ENCODE peak calls at places on chromosomes 3 and 15, in five cellular contexts. One of them, this sample, is unnamed.

GRCh38 chr15:86489992-86490391 is 410.3 kb downstream of the AGBL1 start:
- DNase-seq in right lobe of liver: no peak
- DNase-seq in Peyer's patch: no peak
- DNase-seq in A549: no peak
- DNase-seq in IMR-90: no peak
- DNase-seq in this sample: no peak

GRCh38 chr3:48984648-48985047 is 5.4 kb upstream of the P4HTM start:
- DNase-seq in right lobe of liver: no peak
- DNase-seq in Peyer's patch: no peak
- DNase-seq in A549: no peak
- DNase-seq in IMR-90: peak; percentile 27
- DNase-seq in this sample: no peak

GRCh38 chr3:4983739-4984510 is 4.7 kb downstream of the BHLHE40 start:
- DNase-seq in right lobe of liver: no peak
- DNase-seq in Peyer's patch: peak; percentile 75
- DNase-seq in A549: no peak
- DNase-seq in IMR-90: peak; percentile 92
- DNase-seq in this sample: no peak

GRCh38 chr3:149581681-149582349 is 76.0 kb downstream of the WWTR1 start:
- DNase-seq in right lobe of liver: no peak
- DNase-seq in Peyer's patch: no peak
- DNase-seq in A549: peak; percentile 83
- DNase-seq in IMR-90: peak; percentile 89
- DNase-seq in this sample: no peak

GRCh38 chr3:196617256-196617655 is 22.2 kb upstream of the NRROS start:
- DNase-seq in right lobe of liver: no peak
- DNase-seq in Peyer's patch: no peak
- DNase-seq in A549: no peak
- DNase-seq in IMR-90: no peak
- DNase-seq in this sample: no peak

GRCh38 chr3:170623524-170623923 is 37.6 kb upstream of the SLC7A14 start:
- DNase-seq in right lobe of liver: no peak
- DNase-seq in Peyer's patch: no peak
- DNase-seq in A549: no peak
- DNase-seq in IMR-90: no peak
- DNase-seq in this sample: no peak

GRCh38 chr15:59424626-59425025 is 13.4 kb upstream of the FAM81A start:
- DNase-seq in right lobe of liver: no peak
- DNase-seq in Peyer's patch: no peak
- DNase-seq in A549: no peak
- DNase-seq in IMR-90: no peak
- DNase-seq in this sample: no peak

GRCh38 chr15:68175527-68175926 is 29.6 kb downstream of the CALML4 start:
- DNase-seq in right lobe of liver: no peak
- DNase-seq in Peyer's patch: no peak
- DNase-seq in A549: no peak
- DNase-seq in IMR-90: no peak
- DNase-seq in this sample: no peak

GRCh38 chr3:134976948-134977347 is 181.9 kb downstream of the EPHB1 start:
- DNase-seq in right lobe of liver: no peak
- DNase-seq in Peyer's patch: no peak
- DNase-seq in A549: no peak
- DNase-seq in IMR-90: no peak
- DNase-seq in this sample: no peak

GRCh38 chr3:124444893-124445292 is 285.4 kb upstream of the UMPS start:
- DNase-seq in right lobe of liver: no peak
- DNase-seq in Peyer's patch: no peak
- DNase-seq in A549: no peak
- DNase-seq in IMR-90: no peak
- DNase-seq in this sample: no peak

GRCh38 chr3:129553171-129553570 is 10.2 kb downstream of the H1-8 start:
- DNase-seq in right lobe of liver: no peak
- DNase-seq in Peyer's patch: no peak
- DNase-seq in A549: no peak
- DNase-seq in IMR-90: no peak
- DNase-seq in this sample: no peak

GRCh38 chr3:191376742-191377141 is 46.4 kb upstream of the UTS2B start:
- DNase-seq in right lobe of liver: no peak
- DNase-seq in Peyer's patch: no peak
- DNase-seq in A549: no peak
- DNase-seq in IMR-90: peak; percentile 81
- DNase-seq in this sample: no peak

GRCh38 chr3:109656225-109656624 is 318.9 kb upstream of the DPPA4 start:
- DNase-seq in right lobe of liver: no peak
- DNase-seq in Peyer's patch: no peak
- DNase-seq in A549: no peak
- DNase-seq in IMR-90: no peak
- DNase-seq in this sample: no peak

GRCh38 chr3:56667973-56668579 is 15.0 kb downstream of the TASOR start:
- DNase-seq in right lobe of liver: no peak
- DNase-seq in Peyer's patch: no peak
- DNase-seq in A549: no peak
- DNase-seq in IMR-90: no peak
- DNase-seq in this sample: no peak

GRCh38 chr3:49718419-49719213 is 868 bp downstream of the AMIGO3 start:
- DNase-seq in right lobe of liver: no peak
- DNase-seq in Peyer's patch: no peak
- DNase-seq in A549: no peak
- DNase-seq in IMR-90: no peak
- DNase-seq in this sample: peak; percentile 41

GRCh38 chr3:4759689-4760312 is 219.4 kb upstream of the BHLHE40 start:
- DNase-seq in right lobe of liver: no peak
- DNase-seq in Peyer's patch: no peak
- DNase-seq in A549: no peak
- DNase-seq in IMR-90: no peak
- DNase-seq in this sample: no peak

GRCh38 chr3:189267981-189268613 is 96.3 kb downstream of the TPRG1 start:
- DNase-seq in right lobe of liver: no peak
- DNase-seq in Peyer's patch: no peak
- DNase-seq in A549: peak; percentile 15
- DNase-seq in IMR-90: no peak
- DNase-seq in this sample: no peak

GRCh38 chr3:23094890-23095462 is 108.2 kb upstream of the UBE2E2 start:
- DNase-seq in right lobe of liver: no peak
- DNase-seq in Peyer's patch: no peak
- DNase-seq in A549: peak; percentile 68
- DNase-seq in IMR-90: peak; percentile 7
- DNase-seq in this sample: no peak

GRCh38 chr3:172856766-172857742 is 106.5 kb downstream of the ECT2 start:
- DNase-seq in right lobe of liver: peak; percentile 70
- DNase-seq in Peyer's patch: no peak
- DNase-seq in A549: no peak
- DNase-seq in IMR-90: no peak
- DNase-seq in this sample: peak; percentile 7

GRCh38 chr15:36595625-36596024 is 16.2 kb downstream of the CDIN1 start:
- DNase-seq in right lobe of liver: no peak
- DNase-seq in Peyer's patch: no peak
- DNase-seq in A549: no peak
- DNase-seq in IMR-90: no peak
- DNase-seq in this sample: no peak

GRCh38 chr3:152941825-152942224 is 106.9 kb downstream of the P2RY1 start:
- DNase-seq in right lobe of liver: no peak
- DNase-seq in Peyer's patch: no peak
- DNase-seq in A549: no peak
- DNase-seq in IMR-90: no peak
- DNase-seq in this sample: no peak

GRCh38 chr15:68616397-68616796 is 37.6 kb downstream of the CORO2B start:
- DNase-seq in right lobe of liver: no peak
- DNase-seq in Peyer's patch: no peak
- DNase-seq in A549: no peak
- DNase-seq in IMR-90: no peak
- DNase-seq in this sample: no peak

GRCh38 chr3:41503998-41504623 is 304.8 kb downstream of the CTNNB1 start:
- DNase-seq in right lobe of liver: no peak
- DNase-seq in Peyer's patch: no peak
- DNase-seq in A549: no peak
- DNase-seq in IMR-90: no peak
- DNase-seq in this sample: no peak

GRCh38 chr3:40546811-40547210 is 22.1 kb downstream of the ZNF621 start:
- DNase-seq in right lobe of liver: no peak
- DNase-seq in Peyer's patch: no peak
- DNase-seq in A549: no peak
- DNase-seq in IMR-90: peak; percentile 70
- DNase-seq in this sample: no peak

GRCh38 chr3:36969540-36970432 is 23.1 kb downstream of the EPM2AIP1 start:
- DNase-seq in right lobe of liver: no peak
- DNase-seq in Peyer's patch: peak; percentile 54
- DNase-seq in A549: no peak
- DNase-seq in IMR-90: peak; percentile 93
- DNase-seq in this sample: peak; percentile 98

GRCh38 chr3:170506556-170506955 is 79.3 kb downstream of the SLC7A14 start:
- DNase-seq in right lobe of liver: no peak
- DNase-seq in Peyer's patch: no peak
- DNase-seq in A549: peak; percentile 18
- DNase-seq in IMR-90: peak; percentile 71
- DNase-seq in this sample: peak; percentile 9

GRCh38 chr3:42600958-42601675 is 631 bp downstream of the NKTR start:
- DNase-seq in right lobe of liver: no peak
- DNase-seq in Peyer's patch: peak; percentile 64
- DNase-seq in A549: peak; percentile 16
- DNase-seq in IMR-90: peak; percentile 65
- DNase-seq in this sample: peak; percentile 81

GRCh38 chr3:54188176-54188791 is 65.9 kb downstream of the CACNA2D3 start:
- DNase-seq in right lobe of liver: peak; percentile 28
- DNase-seq in Peyer's patch: no peak
- DNase-seq in A549: peak; percentile 22
- DNase-seq in IMR-90: peak; percentile 34
- DNase-seq in this sample: peak; percentile 69

GRCh38 chr3:123202451-123202850 is 708 bp downstream of the SEC22A start:
- DNase-seq in right lobe of liver: no peak
- DNase-seq in Peyer's patch: no peak
- DNase-seq in A549: peak; percentile 36
- DNase-seq in IMR-90: peak; percentile 2
- DNase-seq in this sample: peak; percentile 58

GRCh38 chr3:148006508-148006907 is 597.3 kb downstream of the ZIC1 start:
- DNase-seq in right lobe of liver: no peak
- DNase-seq in Peyer's patch: no peak
- DNase-seq in A549: no peak
- DNase-seq in IMR-90: peak; percentile 58
- DNase-seq in this sample: no peak

GRCh38 chr3:10419637-10420232 is 85.7 kb downstream of the ATP2B2 start:
- DNase-seq in right lobe of liver: no peak
- DNase-seq in Peyer's patch: peak; percentile 51
- DNase-seq in A549: no peak
- DNase-seq in IMR-90: peak; percentile 8
- DNase-seq in this sample: no peak
- TF ChIP-seq POLR2A in right lobe of liver: no peak
- TF ChIP-seq POLR2A in Peyer's patch: no peak
- TF ChIP-seq POLR2A in A549: no peak
- TF ChIP-seq POLR2A in IMR-90: no peak
- TF ChIP-seq POLR2A in this sample: no peak

GRCh38 chr3:119769394-119770149 is 12.3 kb upstream of the NR1I2 start:
- DNase-seq in right lobe of liver: no peak
- DNase-seq in Peyer's patch: no peak
- DNase-seq in A549: no peak
- DNase-seq in IMR-90: peak; percentile 34
- DNase-seq in this sample: no peak
- TF ChIP-seq POLR2A in right lobe of liver: no peak
- TF ChIP-seq POLR2A in Peyer's patch: no peak
- TF ChIP-seq POLR2A in A549: no peak
- TF ChIP-seq POLR2A in IMR-90: no peak
- TF ChIP-seq POLR2A in this sample: no peak

GRCh38 chr3:184361932-184362667 is 590 bp downstream of the POLR2H start:
- DNase-seq in right lobe of liver: peak; percentile 75
- DNase-seq in Peyer's patch: peak; percentile 62
- DNase-seq in A549: peak; percentile 36
- DNase-seq in IMR-90: peak; percentile 38
- DNase-seq in this sample: peak; percentile 79

GRCh38 chr3:184360070-184360833 is 1.2 kb downstream of the CLCN2 start:
- DNase-seq in right lobe of liver: no peak
- DNase-seq in Peyer's patch: no peak
- DNase-seq in A549: no peak
- DNase-seq in IMR-90: no peak
- DNase-seq in this sample: no peak

GRCh38 chr3:184361532-184361931 is at the start of the genes CLCN2 and POLR2H:
- DNase-seq in right lobe of liver: peak; percentile 69
- DNase-seq in Peyer's patch: peak; percentile 40
- DNase-seq in A549: no peak
- DNase-seq in IMR-90: peak; percentile 33
- DNase-seq in this sample: peak; percentile 58

GRCh38 chr3:184360834-184361531 is 422 bp downstream of the CLCN2 start:
- DNase-seq in right lobe of liver: peak; percentile 40
- DNase-seq in Peyer's patch: no peak
- DNase-seq in A549: no peak
- DNase-seq in IMR-90: no peak
- DNase-seq in this sample: no peak

DNA sequence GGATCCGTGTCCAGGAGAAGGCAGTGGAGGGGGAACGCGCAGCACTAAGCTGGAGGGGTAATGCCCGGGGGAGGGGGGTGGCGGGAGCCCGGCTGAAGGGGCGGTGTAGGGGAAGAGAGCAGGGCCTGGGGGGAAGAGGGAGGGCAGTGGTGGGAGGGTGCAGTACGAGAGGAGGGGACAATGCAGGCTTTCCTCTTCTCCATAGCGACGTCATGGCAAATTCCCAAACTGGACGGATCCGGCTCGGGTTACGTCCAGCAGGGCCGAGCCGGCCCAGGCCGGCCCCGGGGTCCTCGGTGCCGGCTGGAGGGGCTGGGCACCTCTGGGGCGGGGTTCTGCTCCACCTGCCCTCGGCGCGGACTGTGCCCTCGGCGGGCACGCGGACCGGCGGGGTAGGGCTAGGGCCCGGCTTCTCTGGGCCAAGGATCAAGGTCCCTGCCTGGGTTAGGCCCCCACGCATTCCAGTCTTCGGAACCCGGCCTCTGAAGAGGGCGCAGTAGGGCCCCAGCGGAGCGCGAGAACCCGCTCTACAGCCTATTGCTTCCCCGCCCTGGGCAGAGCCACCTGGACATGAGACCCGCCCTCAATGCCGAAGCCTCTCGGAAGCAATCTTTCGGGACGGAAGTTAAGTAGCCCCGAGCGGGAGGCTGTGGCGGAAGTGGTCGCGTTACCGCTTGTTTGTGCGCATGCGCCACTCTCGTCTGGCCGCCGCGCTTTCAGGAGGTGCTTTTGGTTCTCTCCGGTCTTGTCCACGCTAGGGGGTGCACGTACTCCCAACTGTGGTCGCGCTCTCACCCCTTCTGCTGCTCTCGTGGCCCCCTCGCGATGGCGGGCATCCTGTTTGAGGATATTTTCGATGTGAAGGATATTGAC is 1.4 kb downstream of the POLR2H start:
- DNase-seq in right lobe of liver: peak; percentile 97
- DNase-seq in Peyer's patch: peak; percentile 94
- DNase-seq in A549: peak; percentile 78
- DNase-seq in IMR-90: peak; percentile 97
- DNase-seq in this sample: peak; percentile 99
- TF ChIP-seq POLR2A in right lobe of liver: peak; percentile 81
- TF ChIP-seq POLR2A in Peyer's patch: peak; percentile 60
- TF ChIP-seq POLR2A in A549: peak; percentile 66
- TF ChIP-seq POLR2A in IMR-90: peak; percentile 74
- TF ChIP-seq POLR2A in this sample: peak; percentile 87

DNA sequence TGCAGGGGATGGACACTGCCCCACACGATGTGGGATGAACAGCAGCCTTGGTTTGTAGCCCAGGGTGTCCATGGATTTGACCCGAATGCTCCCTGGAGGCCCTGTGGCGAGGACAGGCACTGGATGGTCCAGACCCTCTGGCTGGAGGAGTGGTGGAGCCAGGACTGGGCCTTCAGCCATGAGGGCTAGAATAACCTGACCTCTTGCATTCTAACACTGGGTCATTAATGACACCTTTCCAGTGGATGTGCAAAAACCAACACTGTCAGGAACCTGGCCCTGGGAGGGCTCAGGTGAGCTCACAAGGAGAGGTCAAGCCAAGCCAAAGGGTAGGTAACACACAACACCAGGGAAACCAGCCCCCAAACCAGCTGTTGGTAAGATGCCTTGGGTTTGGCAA is 51.4 kb downstream of the OXNAD1 start:
- DNase-seq in right lobe of liver: no peak
- DNase-seq in Peyer's patch: no peak
- DNase-seq in A549: no peak
- DNase-seq in IMR-90: no peak
- DNase-seq in this sample: no peak
- TF ChIP-seq POLR2A in right lobe of liver: no peak
- TF ChIP-seq POLR2A in Peyer's patch: no peak
- TF ChIP-seq POLR2A in A549: no peak
- TF ChIP-seq POLR2A in IMR-90: no peak
- TF ChIP-seq POLR2A in this sample: no peak

This sample was measured in erythroblast.